ENCODE peak calls at places on chromosome 2, in eight cellular contexts. One of them, this sample, is unnamed.

GRCh38 chr2:216930716-216931115 is 70.9 kb upstream of the TNP1 start:
- DNase-seq in IMR-90: no peak
- DNase-seq in esophagus squamous epithelium: no peak
- DNase-seq in right atrium auricular region: no peak
- DNase-seq in heart left ventricle: no peak
- DNase-seq in brain microvascular endothelial cell: no peak
- DNase-seq in adrenal gland: no peak
- DNase-seq in upper lobe of right lung: no peak
- DNase-seq in this sample: no peak

GRCh38 chr2:102657770-102658169 is 38.4 kb downstream of the SLC9A2 start:
- DNase-seq in upper lobe of right lung: no peak
- DNase-seq in adrenal gland: no peak
- DNase-seq in IMR-90: no peak
- DNase-seq in right atrium auricular region: no peak
- DNase-seq in brain microvascular endothelial cell: no peak
- DNase-seq in heart left ventricle: no peak
- DNase-seq in esophagus squamous epithelium: no peak
- DNase-seq in this sample: no peak

GRCh38 chr2:222033541-222033940 is 265.3 kb downstream of the PAX3 start:
- DNase-seq in IMR-90: no peak
- DNase-seq in upper lobe of right lung: no peak
- DNase-seq in esophagus squamous epithelium: no peak
- DNase-seq in right atrium auricular region: no peak
- DNase-seq in heart left ventricle: no peak
- DNase-seq in adrenal gland: no peak
- DNase-seq in brain microvascular endothelial cell: peak
- DNase-seq in this sample: no peak

GRCh38 chr2:46416739-46417403 is 62.5 kb upstream of the TMEM247 start:
- DNase-seq in heart left ventricle: no peak
- DNase-seq in adrenal gland: no peak
- DNase-seq in IMR-90: peak
- DNase-seq in right atrium auricular region: no peak
- DNase-seq in esophagus squamous epithelium: no peak
- DNase-seq in brain microvascular endothelial cell: no peak
- DNase-seq in upper lobe of right lung: no peak
- DNase-seq in this sample: no peak

GRCh38 chr2:23594079-23594494 is 209.1 kb downstream of the KLHL29 start:
- DNase-seq in IMR-90: no peak
- DNase-seq in heart left ventricle: no peak
- DNase-seq in brain microvascular endothelial cell: no peak
- DNase-seq in upper lobe of right lung: no peak
- DNase-seq in right atrium auricular region: no peak
- DNase-seq in adrenal gland: no peak
- DNase-seq in esophagus squamous epithelium: no peak
- DNase-seq in this sample: no peak

GRCh38 chr2:200397785-200398184 is 91.3 kb downstream of the SPATS2L start:
- DNase-seq in IMR-90: peak
- DNase-seq in upper lobe of right lung: no peak
- DNase-seq in heart left ventricle: no peak
- DNase-seq in esophagus squamous epithelium: no peak
- DNase-seq in adrenal gland: no peak
- DNase-seq in right atrium auricular region: no peak
- DNase-seq in brain microvascular endothelial cell: no peak
- DNase-seq in this sample: no peak

GRCh38 chr2:232336956-232337700 is 41.4 kb upstream of the ALPP start:
- DNase-seq in IMR-90: no peak
- DNase-seq in esophagus squamous epithelium: no peak
- DNase-seq in upper lobe of right lung: peak
- DNase-seq in heart left ventricle: no peak
- DNase-seq in right atrium auricular region: no peak
- DNase-seq in adrenal gland: no peak
- DNase-seq in brain microvascular endothelial cell: no peak
- DNase-seq in this sample: no peak

GRCh38 chr2:113283704-113284284 is 5.1 kb upstream of the PAX8 start:
- DNase-seq in brain microvascular endothelial cell: peak
- DNase-seq in right atrium auricular region: peak
- DNase-seq in IMR-90: peak
- DNase-seq in heart left ventricle: no peak
- DNase-seq in adrenal gland: peak
- DNase-seq in upper lobe of right lung: peak
- DNase-seq in esophagus squamous epithelium: no peak
- DNase-seq in this sample: no peak

GRCh38 chr2:233354971-233355574 is 779 bp downstream of the DGKD start:
- DNase-seq in esophagus squamous epithelium: no peak
- DNase-seq in right atrium auricular region: no peak
- DNase-seq in upper lobe of right lung: peak
- DNase-seq in adrenal gland: peak
- DNase-seq in IMR-90: no peak
- DNase-seq in brain microvascular endothelial cell: no peak
- DNase-seq in heart left ventricle: peak
- DNase-seq in this sample: no peak

GRCh38 chr2:75146221-75146902 is 53.0 kb downstream of the TACR1 start:
- DNase-seq in IMR-90: no peak
- DNase-seq in adrenal gland: no peak
- DNase-seq in brain microvascular endothelial cell: no peak
- DNase-seq in heart left ventricle: no peak
- DNase-seq in esophagus squamous epithelium: no peak
- DNase-seq in upper lobe of right lung: no peak
- DNase-seq in right atrium auricular region: no peak
- DNase-seq in this sample: no peak

GRCh38 chr2:240620859-240621258 is 4.4 kb upstream of the GPR35 start:
- DNase-seq in upper lobe of right lung: peak
- DNase-seq in right atrium auricular region: no peak
- DNase-seq in adrenal gland: no peak
- DNase-seq in brain microvascular endothelial cell: no peak
- DNase-seq in esophagus squamous epithelium: no peak
- DNase-seq in heart left ventricle: no peak
- DNase-seq in IMR-90: no peak
- DNase-seq in this sample: no peak

GRCh38 chr2:96529376-96530143 is 7.0 kb upstream of the ARID5A start:
- DNase-seq in heart left ventricle: no peak
- DNase-seq in right atrium auricular region: no peak
- DNase-seq in esophagus squamous epithelium: no peak
- DNase-seq in upper lobe of right lung: peak
- DNase-seq in IMR-90: no peak
- DNase-seq in brain microvascular endothelial cell: no peak
- DNase-seq in adrenal gland: no peak
- DNase-seq in this sample: no peak

GRCh38 chr2:138974651-138975050 is 194.5 kb upstream of the NXPH2 start:
- DNase-seq in upper lobe of right lung: no peak
- DNase-seq in heart left ventricle: no peak
- DNase-seq in esophagus squamous epithelium: no peak
- DNase-seq in right atrium auricular region: no peak
- DNase-seq in adrenal gland: no peak
- DNase-seq in IMR-90: no peak
- DNase-seq in brain microvascular endothelial cell: peak
- DNase-seq in this sample: no peak

GRCh38 chr2:215423234-215423633 is 12.6 kb downstream of the FN1 start:
- DNase-seq in upper lobe of right lung: no peak
- DNase-seq in IMR-90: no peak
- DNase-seq in adrenal gland: no peak
- DNase-seq in brain microvascular endothelial cell: peak
- DNase-seq in heart left ventricle: no peak
- DNase-seq in esophagus squamous epithelium: no peak
- DNase-seq in right atrium auricular region: no peak
- DNase-seq in this sample: no peak

GRCh38 chr2:102237176-102237575 is 50.4 kb downstream of the IL1RL2 start:
- DNase-seq in right atrium auricular region: no peak
- DNase-seq in IMR-90: no peak
- DNase-seq in esophagus squamous epithelium: no peak
- DNase-seq in upper lobe of right lung: no peak
- DNase-seq in heart left ventricle: no peak
- DNase-seq in brain microvascular endothelial cell: no peak
- DNase-seq in adrenal gland: no peak
- DNase-seq in this sample: no peak

GRCh38 chr2:128769457-128770142 is 450.9 kb upstream of the HS6ST1 start:
- DNase-seq in IMR-90: no peak
- DNase-seq in upper lobe of right lung: peak
- DNase-seq in adrenal gland: no peak
- DNase-seq in esophagus squamous epithelium: no peak
- DNase-seq in brain microvascular endothelial cell: no peak
- DNase-seq in heart left ventricle: no peak
- DNase-seq in right atrium auricular region: peak
- DNase-seq in this sample: no peak

DNA sequence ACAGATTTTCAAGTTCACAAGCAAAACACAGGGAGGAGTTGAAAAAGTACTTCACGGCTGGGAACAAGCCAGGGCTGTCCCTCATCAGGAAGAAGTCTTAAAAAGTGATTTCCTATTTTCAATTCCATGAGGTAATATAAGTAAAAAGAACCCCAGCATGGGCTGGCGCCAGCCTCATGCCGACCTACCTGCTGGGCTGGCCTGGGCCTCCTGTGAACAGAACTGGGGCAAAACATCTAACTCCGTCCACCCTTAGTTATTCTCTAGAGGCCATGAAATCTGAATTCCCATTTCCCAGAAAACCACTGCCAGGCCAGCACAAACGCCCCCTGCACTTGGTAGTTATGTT is 68.9 kb downstream of the POLR1A start:
- DNase-seq in right atrium auricular region: no peak
- DNase-seq in brain microvascular endothelial cell: no peak
- DNase-seq in upper lobe of right lung: no peak
- DNase-seq in heart left ventricle: no peak
- DNase-seq in IMR-90: no peak
- DNase-seq in esophagus squamous epithelium: no peak
- DNase-seq in adrenal gland: no peak
- DNase-seq in this sample: no peak
- H3K4me3 ChIP-seq in right atrium auricular region: no peak
- H3K4me3 ChIP-seq in brain microvascular endothelial cell: no peak
- H3K4me3 ChIP-seq in upper lobe of right lung: peak
- H3K4me3 ChIP-seq in heart left ventricle: no peak
- H3K4me3 ChIP-seq in IMR-90: no peak
- H3K4me3 ChIP-seq in esophagus squamous epithelium: no peak
- H3K4me3 ChIP-seq in adrenal gland: no peak
- H3K4me3 ChIP-seq in this sample: peak

DNA sequence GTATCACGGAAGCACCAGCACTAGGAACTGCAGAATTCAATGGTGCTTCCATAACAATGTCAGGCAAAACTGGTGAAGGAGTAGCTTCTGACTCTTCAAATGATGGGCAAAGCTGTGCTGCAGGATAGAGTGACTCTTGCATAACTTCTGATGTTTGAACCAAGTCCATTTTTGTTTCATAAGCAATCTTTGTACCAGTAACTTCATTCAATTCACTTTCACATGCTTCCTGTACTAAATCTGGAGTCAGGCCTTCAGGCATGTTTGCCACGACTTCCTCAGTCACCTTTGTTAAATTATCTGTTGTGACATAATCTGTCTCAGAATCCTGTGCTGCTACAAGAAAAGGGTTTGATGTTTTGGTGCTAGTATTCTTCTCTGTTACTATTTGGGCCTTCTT is 24.0 kb downstream of the RTN4 start:
- DNase-seq in heart left ventricle: no peak
- DNase-seq in esophagus squamous epithelium: no peak
- DNase-seq in upper lobe of right lung: no peak
- DNase-seq in brain microvascular endothelial cell: no peak
- DNase-seq in right atrium auricular region: no peak
- DNase-seq in adrenal gland: no peak
- DNase-seq in IMR-90: peak
- DNase-seq in this sample: no peak
- H3K27ac ChIP-seq in heart left ventricle: peak
- H3K27ac ChIP-seq in esophagus squamous epithelium: no peak
- H3K27ac ChIP-seq in upper lobe of right lung: no peak
- H3K27ac ChIP-seq in brain microvascular endothelial cell: no peak
- H3K27ac ChIP-seq in right atrium auricular region: no peak
- H3K27ac ChIP-seq in adrenal gland: no peak
- H3K27ac ChIP-seq in IMR-90: no peak
- H3K27ac ChIP-seq in this sample: peak

DNA sequence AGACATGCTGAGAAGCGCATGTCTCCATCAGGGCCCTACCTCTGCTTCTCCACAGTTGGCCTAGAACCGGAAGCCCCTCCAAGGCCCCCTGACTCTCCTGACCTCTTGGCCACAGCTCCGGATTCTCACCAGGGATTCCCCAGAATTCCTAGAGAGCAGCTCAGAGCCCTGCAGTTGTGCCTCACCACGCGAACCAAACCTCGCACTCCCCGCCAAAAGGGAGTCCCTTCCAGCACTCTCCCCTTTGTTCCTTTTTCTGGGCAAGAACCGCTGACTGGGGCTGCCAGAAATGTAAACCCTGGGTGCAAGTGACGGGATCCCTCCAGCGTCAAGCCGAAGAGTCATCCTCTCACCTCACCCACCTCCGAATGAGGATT is 36.7 kb downstream of the AFF3 start:
- DNase-seq in brain microvascular endothelial cell: no peak
- DNase-seq in IMR-90: peak
- DNase-seq in heart left ventricle: no peak
- DNase-seq in adrenal gland: no peak
- DNase-seq in esophagus squamous epithelium: no peak
- DNase-seq in upper lobe of right lung: no peak
- DNase-seq in right atrium auricular region: no peak
- DNase-seq in this sample: no peak
- H3K4me3 ChIP-seq in brain microvascular endothelial cell: peak
- H3K4me3 ChIP-seq in IMR-90: peak
- H3K4me3 ChIP-seq in heart left ventricle: peak
- H3K4me3 ChIP-seq in adrenal gland: peak
- H3K4me3 ChIP-seq in esophagus squamous epithelium: no peak
- H3K4me3 ChIP-seq in upper lobe of right lung: peak
- H3K4me3 ChIP-seq in right atrium auricular region: peak
- H3K4me3 ChIP-seq in this sample: no peak

GRCh38 chr2:134279417-134279816 is 25.5 kb downstream of the MGAT5 start:
- DNase-seq in heart left ventricle: no peak
- DNase-seq in upper lobe of right lung: no peak
- DNase-seq in esophagus squamous epithelium: no peak
- DNase-seq in adrenal gland: no peak
- DNase-seq in IMR-90: no peak
- DNase-seq in right atrium auricular region: no peak
- DNase-seq in brain microvascular endothelial cell: no peak
- DNase-seq in this sample: no peak

GRCh38 chr2:134278546-134278945 is 24.7 kb downstream of the MGAT5 start:
- DNase-seq in IMR-90: no peak
- DNase-seq in right atrium auricular region: no peak
- DNase-seq in upper lobe of right lung: no peak
- DNase-seq in esophagus squamous epithelium: no peak
- DNase-seq in brain microvascular endothelial cell: no peak
- DNase-seq in heart left ventricle: no peak
- DNase-seq in adrenal gland: no peak
- DNase-seq in this sample: no peak

GRCh38 chr2:134275058-134275862 is 21.4 kb downstream of the MGAT5 start:
- DNase-seq in IMR-90: no peak
- DNase-seq in heart left ventricle: no peak
- DNase-seq in right atrium auricular region: no peak
- DNase-seq in brain microvascular endothelial cell: no peak
- DNase-seq in esophagus squamous epithelium: no peak
- DNase-seq in adrenal gland: no peak
- DNase-seq in upper lobe of right lung: no peak
- DNase-seq in this sample: no peak

GRCh38 chr2:134276381-134277172 is 22.7 kb downstream of the MGAT5 start:
- DNase-seq in IMR-90: peak
- DNase-seq in heart left ventricle: no peak
- DNase-seq in brain microvascular endothelial cell: peak
- DNase-seq in upper lobe of right lung: no peak
- DNase-seq in esophagus squamous epithelium: no peak
- DNase-seq in adrenal gland: no peak
- DNase-seq in right atrium auricular region: no peak
- DNase-seq in this sample: no peak

DNA sequence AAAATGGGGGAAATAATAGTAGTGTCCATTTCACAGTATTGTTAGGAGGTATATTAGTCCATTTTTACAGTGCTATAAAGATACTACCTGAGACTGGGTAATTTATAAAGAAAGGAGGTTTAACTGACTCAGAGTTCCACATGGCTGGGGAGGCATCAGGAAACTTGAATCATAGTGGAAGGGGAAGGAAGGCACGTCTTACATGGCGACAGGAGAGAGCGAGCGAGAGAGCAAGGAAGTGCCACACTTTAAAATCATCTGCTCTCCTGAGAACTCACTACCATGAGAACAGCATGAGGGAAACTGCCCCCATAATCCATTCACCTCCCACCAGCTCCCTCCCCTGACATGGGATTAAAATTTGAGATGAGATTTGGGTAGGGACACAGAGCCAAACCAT is 23.4 kb downstream of the MGAT5 start:
- DNase-seq in esophagus squamous epithelium: no peak
- DNase-seq in heart left ventricle: no peak
- DNase-seq in brain microvascular endothelial cell: no peak
- DNase-seq in adrenal gland: no peak
- DNase-seq in IMR-90: no peak
- DNase-seq in right atrium auricular region: no peak
- DNase-seq in upper lobe of right lung: no peak
- DNase-seq in this sample: no peak
- H3K27ac ChIP-seq in esophagus squamous epithelium: no peak
- H3K27ac ChIP-seq in heart left ventricle: no peak
- H3K27ac ChIP-seq in brain microvascular endothelial cell: no peak
- H3K27ac ChIP-seq in adrenal gland: no peak
- H3K27ac ChIP-seq in IMR-90: no peak
- H3K27ac ChIP-seq in right atrium auricular region: peak
- H3K27ac ChIP-seq in upper lobe of right lung: no peak
- H3K27ac ChIP-seq in this sample: no peak

This sample was measured in SK-N-MC.